ENCODE peak calls at places on chromosomes 3 and 15, in ten cellular contexts. B is RWPE2; M is HCT116; A is caudate nucleus; H is NCI-H1105 treated with DMSO at 0.1 percent for 48 hours; Y is stimulated activated CD8-positive, alpha-beta memory T cell treated with anti-CD3 and anti-CD28 coated beads, Interleukin-15, amount 100 ng/mL, for 4 hours; G is EL; Z is left lobe of liver; C is T1000; S is ELR. O is an unnamed sample.

GRCh38 chr15:72175186-72176044 is 22.2 kb downstream of the GRAMD2A start:
- DNase-seq in B (peak; percentile 64), M (no peak), A (no peak), H (no peak), Y (no peak), G (no peak), Z (no peak), C (no peak), S (no peak), O (no peak)

GRCh38 chr3:9730747-9731205 is 759 bp upstream of the BRPF1 start:
- DNase-seq in B (no peak), M (no peak), A (no peak), H (no peak), Y (no peak), G (no peak), Z (no peak), C (no peak), S (no peak), O (no peak)

GRCh38 chr15:40192942-40193341 is 32.1 kb downstream of the BUB1B start:
- DNase-seq in B (no peak), M (no peak), A (peak; percentile 37), H (no peak), Y (no peak), G (peak; percentile 27), Z (no peak), C (no peak), S (peak; percentile 41), O (peak; percentile 36)

GRCh38 chr15:34107315-34107714 is 5.4 kb downstream of the PGBD4 start:
- DNase-seq in B (no peak), M (no peak), A (no peak), H (no peak), Y (no peak), G (no peak), Z (no peak), C (no peak), S (no peak), O (no peak)

GRCh38 chr3:66665021-66665695 is 164.3 kb upstream of the LRIG1 start:
- DNase-seq in B (no peak), M (no peak), A (no peak), H (no peak), Y (no peak), G (no peak), Z (no peak), C (no peak), S (no peak), O (no peak)

GRCh38 chr3:193016437-193016887 is 98.8 kb upstream of the MB21D2 start:
- DNase-seq in B (no peak), M (no peak), A (no peak), H (peak; percentile 99), Y (no peak), G (peak; percentile 15), Z (no peak), C (no peak), S (no peak), O (peak; percentile 60)

GRCh38 chr3:55860040-55860439 is 372.9 kb upstream of the WNT5A start:
- DNase-seq in B (no peak), M (no peak), A (no peak), H (peak; percentile 85), Y (no peak), G (no peak), Z (no peak), C (no peak), S (no peak), O (no peak)

GRCh38 chr15:33201376-33202189 is 7.1 kb upstream of the FMN1 start:
- DNase-seq in B (peak; percentile 81), M (peak; percentile 95), A (no peak), H (no peak), Y (peak; percentile 18), G (peak; percentile 67), Z (peak; percentile 53), C (peak; percentile 19), S (peak; percentile 88), O (peak; percentile 92)

GRCh38 chr3:45957606-45958005 is 14.3 kb downstream of the CXCR6 start:
- DNase-seq in B (no peak), M (no peak), A (peak; percentile 32), H (peak; percentile 29), Y (no peak), G (no peak), Z (no peak), C (no peak), S (no peak), O (no peak)

GRCh38 chr15:45100884-45101622 is 12.9 kb downstream of the DUOX2 start:
- DNase-seq in B (no peak), M (no peak), A (no peak), H (no peak), Y (no peak), G (no peak), Z (no peak), C (no peak), S (no peak), O (no peak)

GRCh38 chr3:40104441-40104840 is 205.1 kb upstream of the EIF1B start:
- DNase-seq in B (no peak), M (no peak), A (no peak), H (no peak), Y (no peak), G (no peak), Z (no peak), C (no peak), S (no peak), O (no peak)

GRCh38 chr15:26887926-26888666 is 21.2 kb downstream of the GABRA5 start:
- DNase-seq in B (no peak), M (no peak), A (no peak), H (no peak), Y (no peak), G (no peak), Z (no peak), C (no peak), S (no peak), O (no peak)

GRCh38 chr3:114093596-114093995 is 37.1 kb downstream of the QTRT2 start:
- DNase-seq in B (no peak), M (peak; percentile 4), A (no peak), H (peak; percentile 8), Y (no peak), G (peak; percentile 73), Z (no peak), C (no peak), S (peak; percentile 65), O (peak; percentile 92)

GRCh38 chr15:32818758-32819405 is 101.1 kb downstream of the GREM1 start:
- DNase-seq in B (no peak), M (no peak), A (no peak), H (peak; percentile 4), Y (no peak), G (peak; percentile 60), Z (no peak), C (no peak), S (no peak), O (no peak)

GRCh38 chr3:143736205-143736604 is 112.1 kb downstream of the SLC9A9 start:
- DNase-seq in B (no peak), M (no peak), A (no peak), H (no peak), Y (no peak), G (no peak), Z (no peak), C (no peak), S (no peak), O (no peak)

GRCh38 chr3:141127344-141128125 is 76.4 kb downstream of the SPSB4 start:
- DNase-seq in B (no peak), M (no peak), A (no peak), H (no peak), Y (no peak), G (no peak), Z (no peak), C (no peak), S (no peak), O (no peak)

GRCh38 chr15:50358805-50359204 is 3.8 kb upstream of the GABPB1 start:
- DNase-seq in B (no peak), M (peak; percentile 47), A (no peak), H (no peak), Y (no peak), G (peak; percentile 52), Z (no peak), C (no peak), S (peak; percentile 72), O (peak; percentile 46)

GRCh38 chr3:197003461-197004385 is 25.9 kb downstream of the MELTF start:
- DNase-seq in B (peak; percentile 52), M (no peak), A (no peak), H (no peak), Y (no peak), G (peak; percentile 37), Z (no peak), C (no peak), S (peak; percentile 50), O (no peak)

GRCh38 chr3:105170423-105170822 is 196.3 kb upstream of the ALCAM start:
- DNase-seq in B (no peak), M (no peak), A (no peak), H (no peak), Y (no peak), G (no peak), Z (no peak), C (no peak), S (no peak), O (no peak)

GRCh38 chr15:57064033-57064432 is 145.6 kb downstream of the TCF12 start:
- DNase-seq in B (no peak), M (no peak), A (no peak), H (no peak), Y (no peak), G (no peak), Z (no peak), C (no peak), S (no peak), O (no peak)

GRCh38 chr3:177126015-177126773 is 71.1 kb downstream of the TBL1XR1 start:
- DNase-seq in B (no peak), M (no peak), A (no peak), H (no peak), Y (no peak), G (peak; percentile 92), Z (no peak), C (no peak), S (peak; percentile 57), O (peak; percentile 79)

GRCh38 chr3:190366145-190366544 is 21.8 kb upstream of the CLDN16 start:
- DNase-seq in B (no peak), M (no peak), A (no peak), H (no peak), Y (no peak), G (peak; percentile 69), Z (no peak), C (no peak), S (peak; percentile 59), O (peak; percentile 73)

GRCh38 chr3:183807329-183807728 is 18.0 kb downstream of the MAP6D1 start:
- DNase-seq in B (no peak), M (no peak), A (no peak), H (no peak), Y (no peak), G (no peak), Z (no peak), C (no peak), S (no peak), O (no peak)

GRCh38 chr15:101246824-101247745 is 4.8 kb downstream of the CHSY1 start:
- DNase-seq in B (no peak), M (no peak), A (no peak), H (no peak), Y (no peak), G (no peak), Z (peak; percentile 23), C (no peak), S (no peak), O (no peak)